ENCODE peak calls at places on chromosomes 6 and 20, in eight cellular contexts. One of them, this sample, is unnamed.

GRCh38 chr20:62716198-62716940 is 7.7 kb downstream of the NTSR1 start:
- DNase-seq in psoas muscle: no peak
- DNase-seq in heart right ventricle: no peak
- DNase-seq in upper lobe of right lung: no peak
- DNase-seq in cardiac muscle cell: no peak
- DNase-seq in IMR-90: peak
- DNase-seq in ovary: no peak
- DNase-seq in pancreas: no peak
- DNase-seq in this sample: no peak

GRCh38 chr6:138242987-138243592 is 24.8 kb upstream of the PBOV1 start:
- DNase-seq in psoas muscle: no peak
- DNase-seq in heart right ventricle: no peak
- DNase-seq in upper lobe of right lung: no peak
- DNase-seq in cardiac muscle cell: no peak
- DNase-seq in IMR-90: no peak
- DNase-seq in ovary: no peak
- DNase-seq in pancreas: peak
- DNase-seq in this sample: no peak

GRCh38 chr6:100663219-100663863 is 198.6 kb upstream of the SIM1 start:
- DNase-seq in psoas muscle: no peak
- DNase-seq in heart right ventricle: no peak
- DNase-seq in upper lobe of right lung: no peak
- DNase-seq in cardiac muscle cell: peak
- DNase-seq in IMR-90: peak
- DNase-seq in ovary: no peak
- DNase-seq in pancreas: no peak
- DNase-seq in this sample: no peak

GRCh38 chr20:61413752-61414151 is 161.7 kb downstream of the CDH4 start:
- DNase-seq in psoas muscle: no peak
- DNase-seq in heart right ventricle: no peak
- DNase-seq in upper lobe of right lung: no peak
- DNase-seq in cardiac muscle cell: no peak
- DNase-seq in IMR-90: no peak
- DNase-seq in ovary: no peak
- DNase-seq in pancreas: no peak
- DNase-seq in this sample: no peak

GRCh38 chr6:4313044-4313686 is 177.8 kb upstream of the ECI2 start:
- DNase-seq in psoas muscle: peak
- DNase-seq in heart right ventricle: peak
- DNase-seq in upper lobe of right lung: no peak
- DNase-seq in cardiac muscle cell: peak
- DNase-seq in IMR-90: peak
- DNase-seq in ovary: no peak
- DNase-seq in pancreas: peak
- DNase-seq in this sample: no peak

GRCh38 chr20:40868568-40869223 is 159.9 kb upstream of the TOP1 start:
- DNase-seq in psoas muscle: peak
- DNase-seq in heart right ventricle: peak
- DNase-seq in upper lobe of right lung: no peak
- DNase-seq in cardiac muscle cell: peak
- DNase-seq in IMR-90: peak
- DNase-seq in ovary: peak
- DNase-seq in pancreas: peak
- DNase-seq in this sample: peak

GRCh38 chr20:63612276-63612931 is 14.5 kb downstream of the GMEB2 start:
- DNase-seq in psoas muscle: no peak
- DNase-seq in heart right ventricle: no peak
- DNase-seq in upper lobe of right lung: peak
- DNase-seq in cardiac muscle cell: no peak
- DNase-seq in IMR-90: no peak
- DNase-seq in ovary: no peak
- DNase-seq in pancreas: no peak
- DNase-seq in this sample: no peak

GRCh38 chr20:55139173-55139765 is 663.9 kb downstream of the DOK5 start:
- DNase-seq in psoas muscle: no peak
- DNase-seq in heart right ventricle: no peak
- DNase-seq in upper lobe of right lung: no peak
- DNase-seq in cardiac muscle cell: no peak
- DNase-seq in IMR-90: no peak
- DNase-seq in ovary: no peak
- DNase-seq in pancreas: no peak
- DNase-seq in this sample: no peak

GRCh38 chr6:137522399-137522798 is 28.2 kb upstream of the OLIG3 start:
- DNase-seq in psoas muscle: no peak
- DNase-seq in heart right ventricle: no peak
- DNase-seq in upper lobe of right lung: no peak
- DNase-seq in cardiac muscle cell: peak
- DNase-seq in IMR-90: no peak
- DNase-seq in ovary: no peak
- DNase-seq in pancreas: no peak
- DNase-seq in this sample: no peak

GRCh38 chr6:131642565-131643261 is 5.6 kb downstream of the ENPP3 start:
- DNase-seq in psoas muscle: no peak
- DNase-seq in heart right ventricle: no peak
- DNase-seq in upper lobe of right lung: no peak
- DNase-seq in cardiac muscle cell: no peak
- DNase-seq in IMR-90: no peak
- DNase-seq in ovary: no peak
- DNase-seq in pancreas: no peak
- DNase-seq in this sample: no peak

GRCh38 chr6:46581459-46582177 is 71.0 kb downstream of the CYP39A1 start:
- DNase-seq in psoas muscle: no peak
- DNase-seq in heart right ventricle: no peak
- DNase-seq in upper lobe of right lung: no peak
- DNase-seq in cardiac muscle cell: no peak
- DNase-seq in IMR-90: no peak
- DNase-seq in ovary: no peak
- DNase-seq in pancreas: no peak
- DNase-seq in this sample: no peak

GRCh38 chr6:11650297-11650696 is 112.7 kb downstream of the TMEM170B start:
- DNase-seq in psoas muscle: peak
- DNase-seq in heart right ventricle: peak
- DNase-seq in upper lobe of right lung: no peak
- DNase-seq in cardiac muscle cell: peak
- DNase-seq in IMR-90: peak
- DNase-seq in ovary: no peak
- DNase-seq in pancreas: no peak
- DNase-seq in this sample: no peak

GRCh38 chr20:40009542-40009941 is 679.5 kb downstream of the MAFB start:
- DNase-seq in psoas muscle: no peak
- DNase-seq in heart right ventricle: no peak
- DNase-seq in upper lobe of right lung: no peak
- DNase-seq in cardiac muscle cell: no peak
- DNase-seq in IMR-90: peak
- DNase-seq in ovary: no peak
- DNase-seq in pancreas: no peak
- DNase-seq in this sample: no peak

DNA sequence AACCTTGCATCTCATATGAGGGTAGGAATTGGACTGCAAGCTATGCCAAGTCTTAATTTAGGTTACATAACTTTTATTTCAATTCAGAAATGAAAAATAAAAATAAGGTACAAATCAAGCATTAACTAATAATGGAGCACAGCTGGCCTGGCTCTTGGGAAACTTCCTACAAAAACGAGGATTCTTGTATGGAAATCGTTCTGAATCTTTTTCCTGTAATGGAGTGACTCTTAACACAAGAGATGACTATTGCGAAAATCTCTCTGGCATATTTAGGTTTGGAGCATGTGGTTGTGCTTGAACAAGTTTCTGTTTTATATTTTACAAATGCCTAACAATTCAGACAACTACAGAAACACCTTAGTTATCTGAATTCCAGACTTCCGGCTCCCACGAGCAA is 34.0 kb upstream of the PI16 start:
- DNase-seq in psoas muscle: no peak
- DNase-seq in heart right ventricle: no peak
- DNase-seq in upper lobe of right lung: no peak
- DNase-seq in cardiac muscle cell: peak
- DNase-seq in IMR-90: peak
- DNase-seq in ovary: no peak
- DNase-seq in pancreas: no peak
- DNase-seq in this sample: no peak
- H3K27ac ChIP-seq in psoas muscle: no peak
- H3K27ac ChIP-seq in heart right ventricle: peak
- H3K27ac ChIP-seq in upper lobe of right lung: peak
- H3K27ac ChIP-seq in cardiac muscle cell: no peak
- H3K27ac ChIP-seq in IMR-90: peak
- H3K27ac ChIP-seq in ovary: no peak
- H3K27ac ChIP-seq in pancreas: no peak
- H3K27ac ChIP-seq in this sample: peak

GRCh38 chr6:25107218-25107617 is 171.5 kb upstream of the RIPOR2 start:
- DNase-seq in psoas muscle: no peak
- DNase-seq in heart right ventricle: no peak
- DNase-seq in upper lobe of right lung: no peak
- DNase-seq in cardiac muscle cell: no peak
- DNase-seq in IMR-90: no peak
- DNase-seq in ovary: no peak
- DNase-seq in pancreas: no peak
- DNase-seq in this sample: no peak

GRCh38 chr6:25113436-25113835 is 165.7 kb upstream of the CARMIL1 start:
- DNase-seq in psoas muscle: no peak
- DNase-seq in heart right ventricle: no peak
- DNase-seq in upper lobe of right lung: no peak
- DNase-seq in cardiac muscle cell: no peak
- DNase-seq in IMR-90: no peak
- DNase-seq in ovary: no peak
- DNase-seq in pancreas: no peak
- DNase-seq in this sample: no peak

GRCh38 chr6:25112207-25112874 is 166.8 kb upstream of the CARMIL1 start:
- DNase-seq in psoas muscle: no peak
- DNase-seq in heart right ventricle: no peak
- DNase-seq in upper lobe of right lung: no peak
- DNase-seq in cardiac muscle cell: no peak
- DNase-seq in IMR-90: no peak
- DNase-seq in ovary: no peak
- DNase-seq in pancreas: no peak
- DNase-seq in this sample: no peak

DNA sequence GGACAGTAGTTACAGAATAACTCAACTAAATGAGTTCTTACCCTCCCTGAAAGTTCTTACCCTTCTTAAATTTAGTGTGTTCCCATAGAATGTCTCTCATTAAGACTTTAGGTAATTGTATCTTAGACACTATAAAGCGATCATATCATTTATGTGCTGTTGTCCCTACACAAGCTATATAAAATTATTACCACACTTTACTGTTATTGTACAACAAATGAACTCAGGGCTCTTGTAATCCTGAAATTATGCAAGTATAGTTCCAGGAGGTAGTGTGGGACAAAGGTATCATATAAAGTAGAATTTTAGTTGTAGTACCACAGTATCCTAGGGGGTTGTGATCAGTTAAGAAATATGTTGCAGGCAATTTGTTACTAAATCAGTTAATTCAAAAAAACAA is 167.4 kb upstream of the CARMIL1 start:
- DNase-seq in psoas muscle: no peak
- DNase-seq in heart right ventricle: no peak
- DNase-seq in upper lobe of right lung: no peak
- DNase-seq in cardiac muscle cell: no peak
- DNase-seq in IMR-90: no peak
- DNase-seq in ovary: no peak
- DNase-seq in pancreas: no peak
- DNase-seq in this sample: no peak
- TF ChIP-seq CTCF in psoas muscle: no peak
- TF ChIP-seq CTCF in heart right ventricle: no peak
- TF ChIP-seq CTCF in upper lobe of right lung: no peak
- TF ChIP-seq CTCF in cardiac muscle cell: no peak
- TF ChIP-seq CTCF in IMR-90: no peak
- TF ChIP-seq CTCF in ovary: no peak
- TF ChIP-seq CTCF in pancreas: no peak
- TF ChIP-seq CTCF in this sample: no peak

GRCh38 chr6:19587238-19587942 is 249.8 kb upstream of the ID4 start:
- DNase-seq in psoas muscle: no peak
- DNase-seq in heart right ventricle: no peak
- DNase-seq in upper lobe of right lung: no peak
- DNase-seq in cardiac muscle cell: no peak
- DNase-seq in IMR-90: no peak
- DNase-seq in ovary: no peak
- DNase-seq in pancreas: no peak
- DNase-seq in this sample: no peak
- H3K4me3 ChIP-seq in psoas muscle: no peak
- H3K4me3 ChIP-seq in heart right ventricle: no peak
- H3K4me3 ChIP-seq in upper lobe of right lung: no peak
- H3K4me3 ChIP-seq in cardiac muscle cell: no peak
- H3K4me3 ChIP-seq in IMR-90: no peak
- H3K4me3 ChIP-seq in ovary: no peak
- H3K4me3 ChIP-seq in pancreas: no peak
- H3K4me3 ChIP-seq in this sample: no peak

GRCh38 chr6:152982768-152983636 is at the start of gene FBXO5:
- DNase-seq in psoas muscle: peak
- DNase-seq in heart right ventricle: peak
- DNase-seq in upper lobe of right lung: peak
- DNase-seq in cardiac muscle cell: peak
- DNase-seq in IMR-90: peak
- DNase-seq in ovary: peak
- DNase-seq in pancreas: peak
- DNase-seq in this sample: peak

GRCh38 chr6:152981219-152981618 is 1.6 kb downstream of the FBXO5 start:
- DNase-seq in psoas muscle: no peak
- DNase-seq in heart right ventricle: no peak
- DNase-seq in upper lobe of right lung: no peak
- DNase-seq in cardiac muscle cell: no peak
- DNase-seq in IMR-90: no peak
- DNase-seq in ovary: no peak
- DNase-seq in pancreas: no peak
- DNase-seq in this sample: no peak

GRCh38 chr6:152983637-152984386 is 971 bp upstream of the FBXO5 start:
- DNase-seq in psoas muscle: peak
- DNase-seq in heart right ventricle: peak
- DNase-seq in upper lobe of right lung: peak
- DNase-seq in cardiac muscle cell: peak
- DNase-seq in IMR-90: peak
- DNase-seq in ovary: peak
- DNase-seq in pancreas: no peak
- DNase-seq in this sample: peak

GRCh38 chr6:152980656-152981055 is 2.2 kb downstream of the FBXO5 start:
- DNase-seq in psoas muscle: no peak
- DNase-seq in heart right ventricle: no peak
- DNase-seq in upper lobe of right lung: no peak
- DNase-seq in cardiac muscle cell: no peak
- DNase-seq in IMR-90: no peak
- DNase-seq in ovary: no peak
- DNase-seq in pancreas: no peak
- DNase-seq in this sample: no peak

DNA sequence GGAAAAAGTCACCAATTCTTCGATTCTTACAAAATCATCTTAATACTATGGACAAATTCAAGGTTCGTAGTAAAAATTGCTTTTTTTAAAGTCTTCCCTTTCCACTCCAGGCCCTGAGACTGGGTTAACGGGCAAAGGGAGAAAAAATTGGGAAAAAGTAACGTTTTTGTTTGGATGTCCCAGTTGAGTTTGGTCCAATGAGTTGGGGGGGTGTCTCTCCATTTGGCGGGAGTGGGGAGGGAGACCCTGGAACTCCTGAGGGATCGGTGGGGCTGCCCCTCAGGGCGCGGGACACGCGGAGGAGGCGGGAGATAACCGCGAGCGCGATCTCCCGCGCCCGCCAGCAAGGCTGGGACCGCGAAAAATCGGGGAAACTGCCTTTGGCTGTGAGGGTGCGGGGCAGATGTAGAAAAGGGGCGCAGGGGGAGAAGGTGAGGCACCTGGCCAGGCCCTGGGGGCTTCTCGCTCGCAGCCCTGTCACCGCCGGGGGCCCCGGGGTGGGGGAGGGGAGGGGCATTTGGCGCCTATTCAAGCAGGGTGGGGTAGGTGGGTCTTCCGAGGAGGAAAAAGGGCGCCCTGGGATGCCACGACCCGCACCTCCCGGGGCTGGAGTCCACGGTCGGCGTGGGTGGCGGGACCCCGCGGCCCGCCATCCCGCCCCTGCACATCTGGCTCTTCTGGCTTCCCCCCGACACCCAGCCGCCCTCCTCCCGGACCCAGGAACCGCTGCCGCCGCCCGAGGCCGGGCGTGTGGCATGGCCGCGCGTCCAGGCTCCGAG is 663 bp downstream of the FBXO5 start:
- DNase-seq in psoas muscle: peak
- DNase-seq in heart right ventricle: peak
- DNase-seq in upper lobe of right lung: peak
- DNase-seq in cardiac muscle cell: no peak
- DNase-seq in IMR-90: no peak
- DNase-seq in ovary: peak
- DNase-seq in pancreas: no peak
- DNase-seq in this sample: no peak
- H3K27ac ChIP-seq in psoas muscle: no peak
- H3K27ac ChIP-seq in heart right ventricle: no peak
- H3K27ac ChIP-seq in upper lobe of right lung: no peak
- H3K27ac ChIP-seq in cardiac muscle cell: no peak
- H3K27ac ChIP-seq in IMR-90: peak
- H3K27ac ChIP-seq in ovary: no peak
- H3K27ac ChIP-seq in pancreas: no peak
- H3K27ac ChIP-seq in this sample: no peak